ENCODE peak calls at places on chromosomes 12 and 14, in four cellular contexts. W is amygdala, L is kidney epithelial cell, Z is heart left ventricle. I is an unnamed sample.

GRCh38 chr12:115227137-115227615 is 543.2 kb upstream of the TBX3 start:
- DNase-seq in W (no peak), L (peak), Z (peak), I (peak)

GRCh38 chr12:74900232-74900631 is 309.4 kb downstream of the KCNC2 start:
- DNase-seq in W (no peak), L (no peak), Z (no peak), I (no peak)

GRCh38 chr14:49766839-49767238 is 1.1 kb upstream of the KLHDC2 start:
- DNase-seq in W (no peak), L (no peak), Z (no peak), I (no peak)

GRCh38 chr12:10174986-10175614 is 3.2 kb upstream of the OLR1 start:
- DNase-seq in W (no peak), L (no peak), Z (no peak), I (no peak)

GRCh38 chr14:55451398-55451797 is 11.0 kb upstream of the TBPL2 start:
- DNase-seq in W (no peak), L (no peak), Z (no peak), I (no peak)

GRCh38 chr12:87323369-87323768 is 705.8 kb downstream of the C12orf50 start:
- DNase-seq in W (no peak), L (no peak), Z (no peak), I (no peak)

GRCh38 chr12:64678248-64678647 is 68.0 kb downstream of the RASSF3 start:
- DNase-seq in W (no peak), L (no peak), Z (no peak), I (no peak)

GRCh38 chr14:54901380-54902142 is 1.1 kb downstream of the GCH1 start:
- DNase-seq in W (no peak), L (no peak), Z (no peak), I (no peak)

GRCh38 chr12:104263580-104264358 is 39.8 kb upstream of the EID3 start:
- DNase-seq in W (no peak), L (no peak), Z (no peak), I (peak)

GRCh38 chr14:65849096-65849495 is 436.6 kb downstream of the FUT8 start:
- DNase-seq in W (no peak), L (no peak), Z (no peak), I (no peak)

GRCh38 chr14:36973806-36974442 is 198.5 kb downstream of the SLC25A21 start:
- DNase-seq in W (no peak), L (no peak), Z (no peak), I (peak)

GRCh38 chr14:73784065-73784987 is 67.3 kb upstream of the PTGR2 start:
- DNase-seq in W (no peak), L (no peak), Z (no peak), I (no peak)

GRCh38 chr14:90733139-90733808 is 83.0 kb downstream of the TTC7B start:
- DNase-seq in W (peak), L (no peak), Z (peak), I (no peak)

GRCh38 chr14:29814153-29815057 is 113.2 kb downstream of the PRKD1 start:
- DNase-seq in W (peak), L (no peak), Z (peak), I (no peak)

GRCh38 chr14:22428681-22429315 is 160.2 kb downstream of the DAD1 start:
- DNase-seq in W (no peak), L (no peak), Z (no peak), I (no peak)

GRCh38 chr14:25014440-25014839 is 35.5 kb downstream of the STXBP6 start:
- DNase-seq in W (no peak), L (no peak), Z (no peak), I (no peak)

GRCh38 chr12:49974231-49974675 is 1.5 kb downstream of the AQP6 start:
- DNase-seq in W (peak), L (no peak), Z (peak), I (no peak)

GRCh38 chr12:62604856-62605255 is 138.2 kb downstream of the MON2 start:
- DNase-seq in W (no peak), L (no peak), Z (no peak), I (no peak)

GRCh38 chr12:11685716-11686115 is 36.2 kb downstream of the ETV6 start:
- DNase-seq in W (no peak), L (no peak), Z (no peak), I (no peak)

GRCh38 chr14:92702441-92702918 is 45.9 kb downstream of the LGMN start:
- DNase-seq in W (no peak), L (no peak), Z (no peak), I (no peak)

GRCh38 chr14:52558688-52559087 is 6.1 kb downstream of the GPR137C start:
- DNase-seq in W (no peak), L (no peak), Z (no peak), I (no peak)

GRCh38 chr12:47988073-47989022 is 15.9 kb downstream of the COL2A1 start:
- DNase-seq in W (no peak), L (peak), Z (no peak), I (no peak)

GRCh38 chr12:112513496-112513895 is 94.7 kb downstream of the PTPN11 start:
- DNase-seq in W (no peak), L (no peak), Z (no peak), I (no peak)

GRCh38 chr12:111546758-111547383 is 52.2 kb downstream of the ATXN2 start:
- DNase-seq in W (no peak), L (no peak), Z (no peak), I (no peak)

GRCh38 chr12:103599274-103599673 is 12.2 kb downstream of the STAB2 start:
- DNase-seq in W (no peak), L (no peak), Z (no peak), I (no peak)

GRCh38 chr12:101789171-101789570 is 41.6 kb downstream of the GNPTAB start:
- DNase-seq in W (no peak), L (no peak), Z (no peak), I (no peak)

GRCh38 chr12:14774944-14775651 is 28.2 kb downstream of the WBP11 start:
- DNase-seq in W (no peak), L (no peak), Z (peak), I (no peak)

GRCh38 chr12:108747563-108747962 is 16.2 kb upstream of the CORO1C start:
- DNase-seq in W (no peak), L (no peak), Z (no peak), I (no peak)

GRCh38 chr14:71748196-71748595 is 184.0 kb upstream of the RGS6 start:
- DNase-seq in W (no peak), L (no peak), Z (no peak), I (no peak)

GRCh38 chr12:55925870-55926737 is 1.6 kb downstream of the PYM1 start:
- DNase-seq in W (no peak), L (no peak), Z (no peak), I (no peak)

GRCh38 chr12:94969424-94969823 is 34.1 kb downstream of the NDUFA12 start:
- DNase-seq in W (no peak), L (no peak), Z (no peak), I (no peak)

GRCh38 chr12:124415064-124415463 is 120.2 kb downstream of the RFLNA start:
- DNase-seq in W (no peak), L (no peak), Z (no peak), I (no peak)

GRCh38 chr12:49902399-49903350 is 1.0 kb downstream of the FAIM2 start:
- DNase-seq in W (peak), L (no peak), Z (peak), I (no peak)

GRCh38 chr14:106841701-106842100 is 1315.3 kb downstream of the TMEM121 start:
- DNase-seq in W (no peak), L (peak), Z (no peak), I (no peak)

GRCh38 chr12:94427520-94428381 is 31.9 kb downstream of the CEP83 start:
- DNase-seq in W (no peak), L (no peak), Z (peak), I (no peak)

GRCh38 chr14:35355981-35356839 is 48.3 kb downstream of the NFKBIA start:
- DNase-seq in W (no peak), L (no peak), Z (no peak), I (no peak)